ENCODE peak calls at places on chromosome 22, in five cellular contexts. One of them, this sample, is unnamed.

GRCh38 chr22:31621507-31622160 is 40.4 kb downstream of the PISD start:
- DNase-seq in iPS DF 19.7: no peak
- DNase-seq in body of pancreas: no peak
- DNase-seq in WERI-Rb-1: no peak
- DNase-seq in testis: no peak
- DNase-seq in this sample: no peak

GRCh38 chr22:20571531-20572007 is 64.2 kb downstream of the MED15 start:
- DNase-seq in iPS DF 19.7: no peak
- DNase-seq in body of pancreas: peak; percentile 53
- DNase-seq in WERI-Rb-1: peak; percentile 43
- DNase-seq in testis: no peak
- DNase-seq in this sample: no peak

GRCh38 chr22:28939394-28939793 is 56.0 kb downstream of the ZNRF3 start:
- DNase-seq in iPS DF 19.7: no peak
- DNase-seq in body of pancreas: no peak
- DNase-seq in WERI-Rb-1: no peak
- DNase-seq in testis: no peak
- DNase-seq in this sample: no peak

GRCh38 chr22:40414838-40415505 is 44.6 kb downstream of the SGSM3 start:
- DNase-seq in iPS DF 19.7: no peak
- DNase-seq in body of pancreas: no peak
- DNase-seq in WERI-Rb-1: no peak
- DNase-seq in testis: no peak
- DNase-seq in this sample: no peak

GRCh38 chr22:29098296-29098695 is 25.5 kb downstream of the KREMEN1 start:
- DNase-seq in iPS DF 19.7: no peak
- DNase-seq in body of pancreas: no peak
- DNase-seq in WERI-Rb-1: no peak
- DNase-seq in testis: no peak
- DNase-seq in this sample: no peak

GRCh38 chr22:38218661-38219331 is 17.0 kb downstream of the MAFF start:
- DNase-seq in iPS DF 19.7: no peak
- DNase-seq in body of pancreas: peak; percentile 86
- DNase-seq in WERI-Rb-1: no peak
- DNase-seq in testis: peak; percentile 82
- DNase-seq in this sample: no peak

GRCh38 chr22:43090130-43090789 is 1.1 kb upstream of the TTLL1 start:
- DNase-seq in iPS DF 19.7: no peak
- DNase-seq in body of pancreas: peak; percentile 63
- DNase-seq in WERI-Rb-1: peak; percentile 68
- DNase-seq in testis: peak; percentile 76
- DNase-seq in this sample: peak; percentile 4

GRCh38 chr22:37199839-37200161 is 11.8 kb upstream of the C1QTNF6 start:
- DNase-seq in iPS DF 19.7: no peak
- DNase-seq in body of pancreas: peak; percentile 49
- DNase-seq in WERI-Rb-1: no peak
- DNase-seq in testis: no peak
- DNase-seq in this sample: no peak

GRCh38 chr22:36369004-36369921 is 18.5 kb downstream of the MYH9 start:
- DNase-seq in iPS DF 19.7: no peak
- DNase-seq in body of pancreas: no peak
- DNase-seq in WERI-Rb-1: no peak
- DNase-seq in testis: no peak
- DNase-seq in this sample: no peak

GRCh38 chr22:46041642-46042041 is 64.7 kb upstream of the WNT7B start:
- DNase-seq in iPS DF 19.7: no peak
- DNase-seq in body of pancreas: peak; percentile 51
- DNase-seq in WERI-Rb-1: no peak
- DNase-seq in testis: peak; percentile 13
- DNase-seq in this sample: no peak

GRCh38 chr22:32802291-32802826 is 854 bp downstream of the TIMP3 start:
- DNase-seq in iPS DF 19.7: no peak
- DNase-seq in body of pancreas: no peak
- DNase-seq in WERI-Rb-1: no peak
- DNase-seq in testis: no peak
- DNase-seq in this sample: no peak

GRCh38 chr22:22753526-22754267 is 109.3 kb downstream of the GGTLC2 start:
- DNase-seq in iPS DF 19.7: peak; percentile 38
- DNase-seq in body of pancreas: peak; percentile 70
- DNase-seq in WERI-Rb-1: peak; percentile 84
- DNase-seq in testis: peak; percentile 73
- DNase-seq in this sample: no peak

GRCh38 chr22:24578355-24579241 is 14.3 kb downstream of the LRRC75B start:
- DNase-seq in iPS DF 19.7: no peak
- DNase-seq in body of pancreas: no peak
- DNase-seq in WERI-Rb-1: no peak
- DNase-seq in testis: no peak
- DNase-seq in this sample: no peak

GRCh38 chr22:21758056-21758455 is 22.5 kb upstream of the YPEL1 start:
- DNase-seq in iPS DF 19.7: no peak
- DNase-seq in body of pancreas: no peak
- DNase-seq in WERI-Rb-1: no peak
- DNase-seq in testis: no peak
- DNase-seq in this sample: no peak

GRCh38 chr22:29625090-29625825 is 21.8 kb downstream of the NF2 start:
- DNase-seq in iPS DF 19.7: no peak
- DNase-seq in body of pancreas: peak; percentile 77
- DNase-seq in WERI-Rb-1: peak; percentile 37
- DNase-seq in testis: peak; percentile 74
- DNase-seq in this sample: no peak

GRCh38 chr22:49433044-49433443 is 394.6 kb downstream of the BRD1 start:
- DNase-seq in iPS DF 19.7: no peak
- DNase-seq in body of pancreas: no peak
- DNase-seq in WERI-Rb-1: no peak
- DNase-seq in testis: no peak
- DNase-seq in this sample: no peak

GRCh38 chr22:49884075-49884474 is 30.4 kb downstream of the ZBED4 start:
- DNase-seq in iPS DF 19.7: no peak
- DNase-seq in body of pancreas: no peak
- DNase-seq in WERI-Rb-1: no peak
- DNase-seq in testis: no peak
- DNase-seq in this sample: no peak

GRCh38 chr22:43239102-43239875 is 52.4 kb upstream of the TTLL12 start:
- DNase-seq in iPS DF 19.7: no peak
- DNase-seq in body of pancreas: no peak
- DNase-seq in WERI-Rb-1: no peak
- DNase-seq in testis: no peak
- DNase-seq in this sample: no peak

GRCh38 chr22:22820626-22821025 is 67.0 kb upstream of the IGLL5 start:
- DNase-seq in iPS DF 19.7: no peak
- DNase-seq in body of pancreas: no peak
- DNase-seq in WERI-Rb-1: no peak
- DNase-seq in testis: no peak
- DNase-seq in this sample: no peak